ENCODE peak calls at places on chromosomes 12 and 14, in five cellular contexts. Q is cardiac muscle cell, C is iPS DF 6.9, G is uterus, P is lower lobe of right lung. D is an unnamed sample.
A peak's percentile ranks its signal among the peaks of the same experiment; 100 is the strongest.

GRCh38 chr12:5467941-5468340 is 36.0 kb downstream of the NTF3 start:
- DNase-seq in C (no peak), Q (no peak), G (no peak), P (no peak), D (no peak)

GRCh38 chr12:13242926-13243325 is 46.4 kb downstream of the EMP1 start:
- DNase-seq in Q (no peak), P (no peak), G (no peak), C (no peak), D (no peak)

GRCh38 chr12:13504736-13505135 is 308.2 kb downstream of the EMP1 start:
- DNase-seq in Q (no peak), C (no peak), P (no peak), G (no peak), D (no peak)

GRCh38 chr12:1046727-1047126 is 55.7 kb downstream of the ERC1 start:
- DNase-seq in G (no peak), Q (no peak), C (no peak), P (no peak), D (no peak)

GRCh38 chr12:120489018-120489417 is 6.9 kb upstream of the DYNLL1 start:
- DNase-seq in Q (no peak), C (no peak), G (no peak), P (no peak), D (no peak)

GRCh38 chr14:34629657-34630529 is at the start of gene SNX6:
- DNase-seq in G (peak; percentile 84), C (peak; percentile 29), Q (peak; percentile 86), P (peak; percentile 88), D (peak; percentile 88)

GRCh38 chr14:88879016-88879415 is 54.6 kb downstream of the TTC8 start:
- DNase-seq in G (no peak), Q (no peak), P (no peak), C (no peak), D (no peak)

GRCh38 chr12:132858727-132859266 is 28.6 kb downstream of the CHFR start:
- DNase-seq in P (no peak), C (no peak), G (no peak), Q (no peak), D (no peak)

GRCh38 chr12:1161197-1161596 is 170.2 kb downstream of the ERC1 start:
- DNase-seq in Q (no peak), C (no peak), G (no peak), P (no peak), D (no peak)

GRCh38 chr12:120928864-120929652 is 24.9 kb upstream of the SPPL3 start:
- DNase-seq in Q (peak; percentile 20), G (no peak), P (no peak), C (no peak), D (no peak)

GRCh38 chr12:115227137-115227615 is 543.2 kb upstream of the TBX3 start:
- DNase-seq in Q (peak; percentile 36), P (no peak), G (no peak), C (no peak), D (no peak)

GRCh38 chr14:74134484-74134883 is 49.7 kb downstream of the LIN52 start:
- DNase-seq in C (no peak), P (no peak), Q (no peak), G (no peak), D (no peak)

GRCh38 chr12:53585726-53586125 is 40.5 kb downstream of the ATF7 start:
- DNase-seq in C (no peak), P (no peak), Q (peak; percentile 23), G (no peak), D (no peak)

GRCh38 chr12:117850048-117850447 is 118.7 kb downstream of the KSR2 start:
- DNase-seq in C (peak; percentile 58), G (no peak), P (no peak), Q (peak; percentile 66), D (no peak)

GRCh38 chr14:101008196-101008595 is 104.7 kb upstream of the RTL1 start:
- DNase-seq in Q (no peak), C (no peak), P (no peak), G (peak; percentile 6), D (peak; percentile 62)

GRCh38 chr12:3770891-3771290 is 18.0 kb upstream of the CRACR2A start:
- DNase-seq in G (no peak), Q (no peak), P (no peak), C (no peak), D (no peak)

GRCh38 chr12:75660805-75661404 is 149.5 kb upstream of the KRR1 start:
- DNase-seq in C (no peak), Q (no peak), G (no peak), P (no peak), D (no peak)

GRCh38 chr12:96448287-96448686 is 41.1 kb upstream of the CFAP54 start:
- DNase-seq in Q (no peak), P (no peak), C (no peak), G (no peak), D (no peak)

GRCh38 chr12:13386269-13387039 is 189.9 kb downstream of the EMP1 start:
- DNase-seq in C (no peak), G (no peak), Q (no peak), P (no peak), D (no peak)

GRCh38 chr14:50954811-50955372 is 10.6 kb upstream of the PYGL start:
- DNase-seq in G (no peak), Q (peak; percentile 58), P (no peak), C (no peak), D (no peak)

GRCh38 chr12:42588981-42589464 is 523 bp downstream of the PRICKLE1 start:
- DNase-seq in C (no peak), Q (peak; percentile 82), G (peak; percentile 45), P (no peak), D (no peak)

GRCh38 chr12:57462307-57463253 is 3.0 kb downstream of the GLI1 start:
- DNase-seq in C (peak; percentile 96), Q (peak; percentile 91), G (peak; percentile 89), P (peak; percentile 88), D (peak; percentile 91)

GRCh38 chr14:63770187-63770807 is 42.4 kb upstream of the SGPP1 start:
- DNase-seq in G (no peak), P (no peak), C (no peak), Q (no peak), D (no peak)

GRCh38 chr12:130127527-130127908 is 34.7 kb upstream of the FZD10 start:
- DNase-seq in P (no peak), Q (no peak), G (peak; percentile 27), C (no peak), D (peak; percentile 47)
- H3K4me3 ChIP-seq in P (no peak overlapping the region), Q (no peak overlapping the region), G (no peak overlapping the region), C (no peak overlapping the region), D (no peak overlapping the region)

GRCh38 chr14:69694730-69695663 is 71.9 kb upstream of the SRSF5 start:
- DNase-seq in P (no peak), G (no peak), C (no peak), Q (no peak), D (no peak)

GRCh38 chr14:69693823-69694729 is 72.9 kb upstream of the SRSF5 start:
- DNase-seq in Q (no peak), G (no peak), P (no peak), C (no peak), D (no peak)

GRCh38 chr14:69698572-69698971 is 68.4 kb upstream of the SRSF5 start:
- DNase-seq in C (no peak), G (no peak), P (no peak), Q (no peak), D (no peak)

GRCh38 chr14:69696633-69697557 is 70.0 kb upstream of the SRSF5 start:
- DNase-seq in G (no peak), P (no peak), Q (no peak), C (no peak), D (no peak)

GRCh38 chr14:69695664-69696527 is 71.0 kb upstream of the SRSF5 start:
- DNase-seq in P (no peak), G (no peak), C (no peak), Q (peak; percentile 39), D (no peak)
- H3K27ac ChIP-seq in P (peak overlapping the region; percentile 74), G (peak overlapping the region; percentile 14), C (no peak overlapping the region), Q (peak overlapping the region; percentile 89), D (no peak overlapping the region)

DNA sequence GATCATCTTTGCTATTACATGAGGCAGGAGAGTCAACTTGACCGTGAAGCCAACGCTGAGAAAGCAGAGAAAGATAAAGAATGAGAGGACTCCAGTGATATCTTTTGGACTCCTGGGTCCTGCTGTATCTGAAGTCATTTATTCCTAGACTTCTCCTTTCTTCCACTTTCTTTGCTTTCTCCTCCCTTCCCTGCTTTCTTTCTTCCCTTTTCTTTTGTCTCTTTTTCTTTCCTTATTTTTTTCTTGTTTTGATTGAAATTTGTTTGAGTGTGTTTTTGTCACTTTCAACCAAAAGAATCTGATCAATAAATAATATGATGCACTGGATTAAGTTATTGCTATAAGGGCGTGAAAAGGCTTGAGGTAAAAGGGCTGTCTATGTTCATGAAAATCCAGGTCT is 13.4 kb upstream of the GALNT6 start:
- DNase-seq in Q (no peak), G (no peak), P (no peak), C (no peak), D (no peak)
- H3K4me1 ChIP-seq in Q (peaks cover 5% of the 10 kb centered on the region), G (no peaks in the 10 kb centered on the region), P (no peaks in the 10 kb centered on the region), C (no peaks in the 10 kb centered on the region), D (no peaks in the 10 kb centered on the region)

GRCh38 chr14:105286759-105287144 is 14.0 kb downstream of the BRF1 start:
- DNase-seq in Q (no peak), G (no peak), C (no peak), P (no peak), D (no peak)

GRCh38 chr14:105283899-105284298 is 16.9 kb downstream of the BRF1 start:
- DNase-seq in G (no peak), P (no peak), C (no peak), Q (no peak), D (no peak)

GRCh38 chr14:105283028-105283427 is 17.8 kb downstream of the BRF1 start:
- DNase-seq in P (no peak), Q (no peak), G (no peak), C (no peak), D (no peak)

GRCh38 chr14:105287249-105288102 is 13.3 kb downstream of the BRF1 start:
- DNase-seq in Q (no peak), P (no peak), G (no peak), C (no peak), D (no peak)

GRCh38 chr14:105285174-105285573 is 15.6 kb downstream of the BRF1 start:
- DNase-seq in G (no peak), Q (no peak), C (no peak), P (no peak), D (no peak)
- H3K4me3 ChIP-seq in G (no peak overlapping the region), Q (no peak overlapping the region), C (no peak overlapping the region), P (no peak overlapping the region), D (no peak overlapping the region)

D was measured in aorta.